ENCODE peak calls at places on chromosomes 13 and 19, in nine cellular contexts. K, U, B, A, V, M, G, S and C are unnamed samples.

GRCh38 chr19:11964858-11965645 is at the start of gene ZNF763:
- DNase-seq in A (peak), U (peak), K (peak), M (peak), B (peak), S (peak), V (peak), G (peak), C (no peak)

GRCh38 chr19:41930926-41931592 is 2.8 kb upstream of the ERFL start:
- DNase-seq in A (peak), S (no peak), G (no peak), U (no peak), K (no peak), V (peak), B (no peak), M (no peak), C (no peak)

GRCh38 chr19:18636183-18636968 is 452 bp upstream of the KLHL26 start:
- DNase-seq in G (peak), M (peak), S (peak), U (peak), V (peak), K (peak), A (peak), B (peak), C (peak)

GRCh38 chr13:35810286-35810685 is 320.9 kb downstream of the DCLK1 start:
- DNase-seq in U (no peak), G (no peak), S (no peak), B (no peak), V (no peak), M (no peak), K (no peak), A (no peak), C (no peak)

GRCh38 chr19:44164327-44164672 is 600 bp upstream of the ZNF226 start:
- DNase-seq in V (no peak), K (no peak), B (no peak), M (no peak), A (peak), S (no peak), U (no peak), G (no peak), C (no peak)

GRCh38 chr19:42124386-42124901 is 7.8 kb downstream of the POU2F2 start:
- DNase-seq in S (no peak), U (no peak), M (peak), A (no peak), B (no peak), K (no peak), G (no peak), V (no peak), C (no peak)

GRCh38 chr19:54959840-54960239 is 6.3 kb upstream of the NLRP2 start:
- DNase-seq in M (no peak), U (no peak), V (no peak), G (no peak), K (no peak), S (no peak), A (no peak), B (no peak), C (no peak)

GRCh38 chr19:57210381-57210780 is 19.1 kb downstream of the ZNF264 start:
- DNase-seq in V (no peak), B (no peak), M (peak), K (no peak), G (no peak), A (no peak), S (no peak), U (no peak), C (no peak)

GRCh38 chr19:17490411-17490810 is 20.1 kb downstream of the SLC27A1 start:
- DNase-seq in A (no peak), S (no peak), K (no peak), M (no peak), B (no peak), G (no peak), V (no peak), U (no peak), C (no peak)

GRCh38 chr13:50428183-50428877 is 413.1 kb downstream of the KCNRG start:
- DNase-seq in U (no peak), M (no peak), V (no peak), K (no peak), B (no peak), A (no peak), G (no peak), S (no peak), C (no peak)

GRCh38 chr13:76620036-76620435 is 266.2 kb downstream of the KCTD12 start:
- DNase-seq in M (no peak), V (no peak), G (no peak), U (no peak), B (no peak), S (no peak), A (no peak), K (peak), C (peak)

GRCh38 chr13:101917475-101917810 is 465.0 kb downstream of the ITGBL1 start:
- DNase-seq in S (no peak), U (no peak), G (no peak), A (peak), M (no peak), B (no peak), V (peak), K (no peak), C (no peak)

GRCh38 chr19:51396175-51396574 is 5.8 kb upstream of the C19orf84 start:
- DNase-seq in M (no peak), K (no peak), V (no peak), A (no peak), S (no peak), B (no peak), U (no peak), G (no peak), C (no peak)

GRCh38 chr19:53958168-53958571 is 4.6 kb upstream of the CACNG8 start:
- DNase-seq in S (no peak), V (peak), B (no peak), M (peak), K (no peak), G (no peak), A (peak), U (no peak), C (no peak)

GRCh38 chr13:44972956-44973581 is 16.2 kb downstream of the NUFIP1 start:
- DNase-seq in M (peak), S (no peak), B (peak), U (no peak), V (peak), A (peak), G (no peak), K (no peak), C (no peak)

GRCh38 chr19:40799558-40800338 is 757 bp downstream of the EGLN2 start:
- DNase-seq in G (no peak), K (no peak), U (peak), M (no peak), V (peak), A (peak), S (peak), B (no peak), C (no peak)